ENCODE peak calls at places on chromosomes 6 and 20, in eight cellular contexts. F, L, D, Z, I, T, Q and X are unnamed samples. For H3K4me1, the result is how much of the 10 kb centered on the place peaks cover.

GRCh38 chr20:63691711-63692435 is 4.6 kb upstream of the TNFRSF6B start:
- DNase-seq in F (no peak), L (no peak), D (no peak), Z (no peak), I (no peak), T (no peak), Q (no peak), X (no peak)

GRCh38 chr6:42099340-42100028 is 42.9 kb downstream of the C6orf132 start:
- DNase-seq in F (no peak), L (peak), D (peak), Z (no peak), I (no peak), T (no peak), Q (no peak), X (peak)

GRCh38 chr20:63162206-63162770 is 53.6 kb downstream of the YTHDF1 start:
- DNase-seq in F (no peak), L (no peak), D (no peak), Z (no peak), I (no peak), T (no peak), Q (no peak), X (no peak)

GRCh38 chr20:61874421-61875068 is 191.1 kb downstream of the TAF4 start:
- DNase-seq in F (peak), L (peak), D (peak), Z (peak), I (no peak), T (no peak), Q (no peak), X (no peak)

GRCh38 chr20:5170341-5170740 is 43.5 kb downstream of the CDS2 start:
- DNase-seq in F (no peak), L (no peak), D (no peak), Z (no peak), I (no peak), T (no peak), Q (no peak), X (no peak)

GRCh38 chr20:63350597-63351379 is 10.4 kb downstream of the CHRNA4 start:
- DNase-seq in F (no peak), L (no peak), D (no peak), Z (no peak), I (no peak), T (no peak), Q (no peak), X (no peak)

GRCh38 chr6:137005073-137005472 is 39.7 kb downstream of the IL20RA start:
- DNase-seq in F (no peak), L (no peak), D (no peak), Z (no peak), I (no peak), T (no peak), Q (no peak), X (no peak)

GRCh38 chr20:13930246-13930645 is 60.2 kb downstream of the SEL1L2 start:
- DNase-seq in F (no peak), L (peak), D (no peak), Z (no peak), I (no peak), T (no peak), Q (no peak), X (no peak)

GRCh38 chr20:438581-439469 is 23.5 kb downstream of the TBC1D20 start:
- DNase-seq in F (no peak), L (no peak), D (no peak), Z (no peak), I (no peak), T (peak), Q (no peak), X (no peak)

DNA sequence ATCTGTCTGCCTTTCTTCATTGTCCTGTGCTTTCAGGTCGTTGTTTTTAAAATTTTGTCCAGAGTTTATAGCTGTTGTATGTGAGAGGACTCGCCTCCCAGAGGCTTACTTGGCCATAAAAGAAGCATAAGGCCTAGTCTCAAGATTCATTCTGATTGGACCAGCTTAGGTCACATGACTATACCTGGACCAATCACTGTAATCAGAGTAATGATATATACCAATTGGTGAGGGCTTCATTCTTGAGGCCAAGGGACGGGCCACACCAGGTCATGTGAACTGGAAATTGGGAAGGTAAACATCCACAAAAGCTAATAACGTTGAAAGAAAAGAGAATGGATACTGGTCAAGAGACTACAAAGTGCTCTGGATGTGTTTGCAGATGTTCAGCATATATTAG is 141.4 kb upstream of the SULF2 start:
- DNase-seq in F (no peak), L (no peak), D (no peak), Z (no peak), I (no peak), T (no peak), Q (no peak), X (no peak)
- H3K4me1 ChIP-seq in F (under half), L (under half), D (under half), Z (under half), I (under half), T (under half), Q (under half), X (under half)

GRCh38 chr6:11224252-11224965 is 8.1 kb downstream of the NEDD9 start:
- DNase-seq in F (no peak), L (peak), D (peak), Z (no peak), I (no peak), T (peak), Q (no peak), X (no peak)

GRCh38 chr6:11222385-11223277 is 9.8 kb downstream of the NEDD9 start:
- DNase-seq in F (no peak), L (no peak), D (no peak), Z (no peak), I (no peak), T (no peak), Q (no peak), X (no peak)

GRCh38 chr6:11225990-11226389 is 6.5 kb downstream of the NEDD9 start:
- DNase-seq in F (no peak), L (no peak), D (no peak), Z (no peak), I (no peak), T (no peak), Q (no peak), X (no peak)

GRCh38 chr6:11223296-11223695 is 9.2 kb downstream of the NEDD9 start:
- DNase-seq in F (no peak), L (no peak), D (no peak), Z (no peak), I (no peak), T (no peak), Q (no peak), X (no peak)

GRCh38 chr6:11224966-11225463 is 7.5 kb downstream of the NEDD9 start:
- DNase-seq in F (no peak), L (no peak), D (no peak), Z (no peak), I (no peak), T (no peak), Q (no peak), X (no peak)
- H3K4me1 ChIP-seq in F (half or more), L (under half), D (under half), Z (under half), I (under half), T (under half), Q (under half), X (under half)

GRCh38 chr20:19911810-19912382 is 105.3 kb upstream of the NAA20 start:
- DNase-seq in F (no peak), L (no peak), D (no peak), Z (no peak), I (no peak), T (no peak), Q (no peak), X (no peak)
- H3K4me1 ChIP-seq in F (half or more), L (under half), D (under half), Z (under half), I (half or more), T (under half), Q (under half), X (under half)

DNA sequence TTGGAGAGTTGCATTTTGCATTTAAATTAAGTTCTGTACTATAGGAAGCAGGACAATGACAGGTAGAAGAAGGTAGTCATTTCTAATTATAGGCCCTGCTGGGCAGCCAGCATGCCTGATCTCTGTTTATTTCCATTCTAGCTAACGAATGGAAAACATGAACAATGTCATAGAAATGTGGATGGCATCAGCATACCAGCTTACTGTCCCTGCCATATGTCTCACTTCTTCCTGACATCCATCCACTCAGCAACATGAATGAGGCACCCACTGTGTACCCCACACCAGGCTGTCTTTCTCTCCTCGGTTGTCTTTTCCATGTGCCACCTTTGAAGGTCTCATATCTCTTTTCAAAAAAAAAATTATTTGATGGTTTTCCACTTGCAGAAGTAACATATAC is 11.1 kb downstream of the ADTRP start:
- DNase-seq in F (no peak), L (peak), D (no peak), Z (no peak), I (no peak), T (no peak), Q (no peak), X (no peak)
- H3K4me1 ChIP-seq in F (under half), L (half or more), D (half or more), Z (under half), I (under half), T (under half), Q (under half), X (half or more)